ENCODE peak calls at places on chromosomes 12 and 14, in seven cellular contexts. H is MM.1S, L is T-helper 2 cell, D is progenitor cell of endocrine pancreas, Y is iris pigment epithelial cell, T is fibroblast of lung, J is mucosa of descending colon. P is an unnamed sample.

GRCh38 chr12:28180791-28181190 is 9.5 kb upstream of the CCDC91 start:
- DNase-seq in H (no peak), L (no peak), D (no peak), Y (no peak), T (peak), J (no peak), P (no peak)

GRCh38 chr12:78568326-78569020 is 296.1 kb upstream of the SYT1 start:
- DNase-seq in H (no peak), L (no peak), D (no peak), Y (peak), T (peak), J (no peak), P (no peak)

GRCh38 chr14:105019861-105020814 is 745 bp downstream of the CDCA4 start:
- DNase-seq in H (peak), L (peak), D (peak), Y (peak), T (no peak), J (peak), P (peak)

GRCh38 chr14:76812093-76812421 is 625 bp downstream of the ANGEL1 start:
- DNase-seq in H (peak), L (no peak), D (no peak), Y (no peak), T (no peak), J (no peak), P (no peak)

GRCh38 chr14:56874375-56874774 is 64.1 kb upstream of the OTX2 start:
- DNase-seq in H (no peak), L (no peak), D (no peak), Y (no peak), T (no peak), J (peak), P (no peak)

GRCh38 chr14:104240426-104241157 is 102.2 kb downstream of the KIF26A start:
- DNase-seq in H (no peak), L (no peak), D (peak), Y (no peak), T (no peak), J (peak), P (no peak)

GRCh38 chr12:24864796-24865125 is 84.1 kb downstream of the BCAT1 start:
- DNase-seq in H (no peak), L (no peak), D (no peak), Y (peak), T (no peak), J (no peak), P (no peak)

GRCh38 chr12:89636054-89636775 is 72.4 kb downstream of the ATP2B1 start:
- DNase-seq in H (no peak), L (no peak), D (no peak), Y (peak), T (peak), J (no peak), P (no peak)

GRCh38 chr12:119826661-119827435 is 50.3 kb downstream of the CIT start:
- DNase-seq in H (no peak), L (no peak), D (no peak), Y (peak), T (no peak), J (no peak), P (no peak)

GRCh38 chr14:33532581-33532980 is 418.3 kb downstream of the EGLN3 start:
- DNase-seq in H (no peak), L (no peak), D (no peak), Y (no peak), T (no peak), J (no peak), P (no peak)

GRCh38 chr14:65141523-65141922 is 39.2 kb upstream of the MAX start:
- DNase-seq in H (no peak), L (no peak), D (no peak), Y (no peak), T (no peak), J (no peak), P (no peak)

GRCh38 chr12:93032748-93033147 is 103.7 kb upstream of the EEA1 start:
- DNase-seq in H (no peak), L (no peak), D (no peak), Y (peak), T (peak), J (no peak), P (no peak)

GRCh38 chr14:76293923-76294322 is 82.0 kb upstream of the ESRRB start:
- DNase-seq in H (no peak), L (no peak), D (no peak), Y (no peak), T (no peak), J (no peak), P (no peak)

GRCh38 chr12:51521554-51522276 is 69.3 kb upstream of the SCN8A start:
- DNase-seq in H (no peak), L (no peak), D (no peak), Y (peak), T (peak), J (no peak), P (no peak)

GRCh38 chr14:69852897-69853296 is 26.3 kb upstream of the SMOC1 start:
- DNase-seq in H (no peak), L (no peak), D (no peak), Y (no peak), T (no peak), J (no peak), P (no peak)

GRCh38 chr14:41899416-41899815 is 292.7 kb downstream of the LRFN5 start:
- DNase-seq in H (no peak), L (no peak), D (no peak), Y (peak), T (peak), J (no peak), P (no peak)

GRCh38 chr14:37257651-37258050 is 59.9 kb downstream of the MIPOL1 start:
- DNase-seq in H (no peak), L (no peak), D (no peak), Y (no peak), T (no peak), J (no peak), P (no peak)

GRCh38 chr14:69536976-69537375 is 37.7 kb downstream of the CCDC177 start:
- DNase-seq in H (no peak), L (no peak), D (no peak), Y (no peak), T (no peak), J (no peak), P (no peak)

GRCh38 chr12:51717325-51717925 is 126.4 kb downstream of the SCN8A start:
- DNase-seq in H (no peak), L (no peak), D (no peak), Y (no peak), T (no peak), J (no peak), P (no peak)

GRCh38 chr14:85310491-85311272 is 219.3 kb upstream of the FLRT2 start:
- DNase-seq in H (no peak), L (no peak), D (no peak), Y (peak), T (no peak), J (no peak), P (no peak)

GRCh38 chr14:54085137-54085810 is 128.6 kb upstream of the BMP4 start:
- DNase-seq in H (no peak), L (no peak), D (no peak), Y (no peak), T (peak), J (no peak), P (no peak)

GRCh38 chr12:51647647-51648046 is 56.6 kb downstream of the SCN8A start:
- DNase-seq in H (no peak), L (no peak), D (no peak), Y (no peak), T (no peak), J (no peak), P (no peak)

GRCh38 chr12:113297214-113297587 is 37.7 kb downstream of the SLC8B1 start:
- DNase-seq in H (no peak), L (no peak), D (no peak), Y (no peak), T (no peak), J (no peak), P (no peak)

GRCh38 chr12:121712462-121713256 is at the start of gene TMEM120B:
- DNase-seq in H (peak), L (peak), D (peak), Y (peak), T (peak), J (peak), P (peak)

GRCh38 chr12:129193263-129193871 is 340.1 kb downstream of the GLT1D1 start:
- DNase-seq in H (peak), L (no peak), D (no peak), Y (peak), T (no peak), J (peak), P (no peak)

GRCh38 chr12:63420206-63420644 is 248.1 kb downstream of the DPY19L2 start:
- DNase-seq in H (peak), L (no peak), D (no peak), Y (peak), T (peak), J (no peak), P (no peak)

GRCh38 chr12:89101440-89101839 is 250.9 kb downstream of the DUSP6 start:
- DNase-seq in H (no peak), L (no peak), D (no peak), Y (no peak), T (no peak), J (no peak), P (no peak)

GRCh38 chr12:26935636-26936378 is 2.0 kb downstream of the INTS13 start:
- DNase-seq in H (peak), L (no peak), D (no peak), Y (no peak), T (peak), J (no peak), P (no peak)

GRCh38 chr12:106954462-106955376 is 988 bp upstream of the TMEM263 start:
- DNase-seq in H (peak), L (peak), D (peak), Y (peak), T (peak), J (peak), P (peak)

GRCh38 chr12:56931474-56931978 is 2.7 kb downstream of the SDR9C7 start:
- DNase-seq in H (no peak), L (no peak), D (no peak), Y (peak), T (peak), J (no peak), P (no peak)

P was measured in CD4-positive, alpha-beta T cell.